ENCODE peak calls at places on chromosome 1, in five cellular contexts. One of them, this sample, is unnamed.

GRCh38 chr1:8689431-8690252 is 127.8 kb downstream of the RERE start:
- DNase-seq in CD8-positive, alpha-beta memory T cell: no peak
- DNase-seq in T-cell: no peak
- DNase-seq in cardiac fibroblast: no peak
- DNase-seq in GM10248: no peak
- DNase-seq in this sample: no peak

GRCh38 chr1:198030682-198031081 is 113.5 kb downstream of the LHX9 start:
- DNase-seq in cardiac fibroblast: peak
- DNase-seq in CD8-positive, alpha-beta memory T cell: no peak
- DNase-seq in GM10248: no peak
- DNase-seq in T-cell: no peak
- DNase-seq in this sample: no peak

GRCh38 chr1:16371725-16372124 is 4.7 kb downstream of the SZRD1 start:
- DNase-seq in GM10248: no peak
- DNase-seq in T-cell: no peak
- DNase-seq in CD8-positive, alpha-beta memory T cell: no peak
- DNase-seq in cardiac fibroblast: peak
- DNase-seq in this sample: no peak

GRCh38 chr1:15443281-15443680 is 5.0 kb downstream of the CTRC start:
- DNase-seq in CD8-positive, alpha-beta memory T cell: no peak
- DNase-seq in cardiac fibroblast: no peak
- DNase-seq in T-cell: no peak
- DNase-seq in GM10248: no peak
- DNase-seq in this sample: no peak

GRCh38 chr1:234019387-234019786 is 114.9 kb downstream of the SLC35F3 start:
- DNase-seq in CD8-positive, alpha-beta memory T cell: no peak
- DNase-seq in cardiac fibroblast: no peak
- DNase-seq in GM10248: no peak
- DNase-seq in T-cell: no peak
- DNase-seq in this sample: no peak

GRCh38 chr1:225896937-225897549 is 8.1 kb upstream of the LEFTY1 start:
- DNase-seq in T-cell: peak
- DNase-seq in CD8-positive, alpha-beta memory T cell: peak
- DNase-seq in cardiac fibroblast: no peak
- DNase-seq in GM10248: peak
- DNase-seq in this sample: peak

GRCh38 chr1:186864296-186864695 is 35.5 kb downstream of the PLA2G4A start:
- DNase-seq in CD8-positive, alpha-beta memory T cell: no peak
- DNase-seq in cardiac fibroblast: no peak
- DNase-seq in GM10248: no peak
- DNase-seq in T-cell: no peak
- DNase-seq in this sample: no peak

GRCh38 chr1:190754769-190755168 is 277.1 kb upstream of the BRINP3 start:
- DNase-seq in CD8-positive, alpha-beta memory T cell: no peak
- DNase-seq in T-cell: no peak
- DNase-seq in cardiac fibroblast: peak
- DNase-seq in GM10248: no peak
- DNase-seq in this sample: no peak

GRCh38 chr1:172286629-172287076 is 133.8 kb upstream of the C1orf105 start:
- DNase-seq in CD8-positive, alpha-beta memory T cell: no peak
- DNase-seq in cardiac fibroblast: peak
- DNase-seq in T-cell: no peak
- DNase-seq in GM10248: no peak
- DNase-seq in this sample: no peak

GRCh38 chr1:85091647-85092295 is 43.5 kb upstream of the MCOLN3 start:
- DNase-seq in cardiac fibroblast: peak
- DNase-seq in T-cell: no peak
- DNase-seq in CD8-positive, alpha-beta memory T cell: no peak
- DNase-seq in GM10248: no peak
- DNase-seq in this sample: no peak

GRCh38 chr1:8889925-8890785 is 11.7 kb upstream of the ENO1 start:
- DNase-seq in CD8-positive, alpha-beta memory T cell: no peak
- DNase-seq in GM10248: no peak
- DNase-seq in cardiac fibroblast: peak
- DNase-seq in T-cell: no peak
- DNase-seq in this sample: no peak

GRCh38 chr1:116987256-116987555 is 14.4 kb upstream of the CD101 start:
- DNase-seq in GM10248: no peak
- DNase-seq in T-cell: peak
- DNase-seq in cardiac fibroblast: no peak
- DNase-seq in CD8-positive, alpha-beta memory T cell: peak
- DNase-seq in this sample: peak

GRCh38 chr1:153957744-153958110 is 685 bp downstream of the CRTC2 start:
- DNase-seq in GM10248: peak
- DNase-seq in cardiac fibroblast: peak
- DNase-seq in T-cell: peak
- DNase-seq in CD8-positive, alpha-beta memory T cell: peak
- DNase-seq in this sample: no peak

This sample was measured in T-helper 9 cell.